ENCODE peak calls at places on chromosomes 3 and 15, in seven cellular contexts. One of them, this sample, is unnamed.

GRCh38 chr3:177692304-177692703 is 495.0 kb upstream of the TBL1XR1 start:
- DNase-seq in HL-60: no peak
- DNase-seq in HFFc6: no peak
- DNase-seq in dorsolateral prefrontal cortex: no peak
- DNase-seq in vagina: no peak
- DNase-seq in Peyer's patch: no peak
- DNase-seq in HFF-Myc: no peak
- DNase-seq in this sample: no peak

GRCh38 chr3:168040624-168041208 is 55.0 kb downstream of the GOLIM4 start:
- DNase-seq in HL-60: peak
- DNase-seq in HFFc6: peak
- DNase-seq in dorsolateral prefrontal cortex: no peak
- DNase-seq in vagina: no peak
- DNase-seq in Peyer's patch: no peak
- DNase-seq in HFF-Myc: peak
- DNase-seq in this sample: no peak

GRCh38 chr3:52190294-52190841 is 7.6 kb upstream of the ALAS1 start:
- DNase-seq in HL-60: no peak
- DNase-seq in HFFc6: peak
- DNase-seq in dorsolateral prefrontal cortex: peak
- DNase-seq in vagina: no peak
- DNase-seq in Peyer's patch: no peak
- DNase-seq in HFF-Myc: no peak
- DNase-seq in this sample: no peak

GRCh38 chr3:59006791-59007517 is 42.9 kb downstream of the CFAP20DC start:
- DNase-seq in HL-60: no peak
- DNase-seq in HFFc6: peak
- DNase-seq in dorsolateral prefrontal cortex: no peak
- DNase-seq in vagina: no peak
- DNase-seq in Peyer's patch: no peak
- DNase-seq in HFF-Myc: no peak
- DNase-seq in this sample: no peak

GRCh38 chr15:89334510-89335288 is at the start of gene POLG:
- DNase-seq in HL-60: peak
- DNase-seq in HFFc6: peak
- DNase-seq in dorsolateral prefrontal cortex: peak
- DNase-seq in vagina: peak
- DNase-seq in Peyer's patch: peak
- DNase-seq in HFF-Myc: peak
- DNase-seq in this sample: peak

GRCh38 chr3:44729384-44729910 is at the start of gene ZNF501:
- DNase-seq in HL-60: peak
- DNase-seq in HFFc6: peak
- DNase-seq in dorsolateral prefrontal cortex: peak
- DNase-seq in vagina: peak
- DNase-seq in Peyer's patch: peak
- DNase-seq in HFF-Myc: peak
- DNase-seq in this sample: peak

GRCh38 chr3:27279153-27279552 is 90.0 kb downstream of the NEK10 start:
- DNase-seq in HL-60: no peak
- DNase-seq in HFFc6: no peak
- DNase-seq in dorsolateral prefrontal cortex: peak
- DNase-seq in vagina: no peak
- DNase-seq in Peyer's patch: no peak
- DNase-seq in HFF-Myc: no peak
- DNase-seq in this sample: no peak

GRCh38 chr3:26484140-26484539 is 138.4 kb upstream of the LRRC3B start:
- DNase-seq in HL-60: no peak
- DNase-seq in HFFc6: no peak
- DNase-seq in dorsolateral prefrontal cortex: no peak
- DNase-seq in vagina: no peak
- DNase-seq in Peyer's patch: no peak
- DNase-seq in HFF-Myc: no peak
- DNase-seq in this sample: no peak

GRCh38 chr15:70765504-70766281 is 2.3 kb upstream of the UACA start:
- DNase-seq in HL-60: no peak
- DNase-seq in HFFc6: peak
- DNase-seq in dorsolateral prefrontal cortex: no peak
- DNase-seq in vagina: no peak
- DNase-seq in Peyer's patch: no peak
- DNase-seq in HFF-Myc: no peak
- DNase-seq in this sample: no peak

GRCh38 chr3:165642761-165643432 is 194.3 kb downstream of the BCHE start:
- DNase-seq in HL-60: no peak
- DNase-seq in HFFc6: peak
- DNase-seq in dorsolateral prefrontal cortex: no peak
- DNase-seq in vagina: no peak
- DNase-seq in Peyer's patch: peak
- DNase-seq in HFF-Myc: peak
- DNase-seq in this sample: no peak

GRCh38 chr3:147305533-147306241 is 100.7 kb downstream of the ZIC4 start:
- DNase-seq in HL-60: no peak
- DNase-seq in HFFc6: peak
- DNase-seq in dorsolateral prefrontal cortex: no peak
- DNase-seq in vagina: no peak
- DNase-seq in Peyer's patch: no peak
- DNase-seq in HFF-Myc: no peak
- DNase-seq in this sample: no peak

DNA sequence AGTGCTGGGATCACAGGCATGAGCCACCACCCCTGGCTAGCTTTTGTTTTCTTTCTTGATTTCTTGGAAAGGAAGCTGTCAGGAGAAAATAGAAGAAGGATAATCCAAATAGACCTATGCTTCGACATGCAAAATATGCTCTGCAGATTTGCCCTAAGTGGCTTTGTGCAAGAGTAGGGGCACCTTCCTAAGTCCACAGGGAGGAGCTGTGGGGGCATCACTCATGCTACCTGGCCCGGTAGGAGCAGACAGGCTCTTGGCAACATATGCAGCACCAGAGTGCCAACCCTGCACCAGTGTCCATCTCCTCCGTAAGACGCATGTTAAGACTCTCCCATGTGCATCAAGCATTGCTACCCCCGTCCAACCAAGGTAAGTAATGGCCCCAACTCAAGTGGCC is 190.7 kb upstream of the UBE2E1 start:
- DNase-seq in HL-60: no peak
- DNase-seq in HFFc6: no peak
- DNase-seq in dorsolateral prefrontal cortex: no peak
- DNase-seq in vagina: no peak
- DNase-seq in Peyer's patch: no peak
- DNase-seq in HFF-Myc: no peak
- DNase-seq in this sample: no peak
- TF ChIP-seq CTCF in HL-60: no peak
- TF ChIP-seq CTCF in HFFc6: no peak
- TF ChIP-seq CTCF in dorsolateral prefrontal cortex: no peak
- TF ChIP-seq CTCF in vagina: no peak
- TF ChIP-seq CTCF in Peyer's patch: no peak
- TF ChIP-seq CTCF in HFF-Myc: no peak
- TF ChIP-seq CTCF in this sample: no peak

GRCh38 chr15:58459562-58459961 is 27.8 kb downstream of the LIPC start:
- DNase-seq in HL-60: peak
- DNase-seq in HFFc6: no peak
- DNase-seq in dorsolateral prefrontal cortex: no peak
- DNase-seq in vagina: no peak
- DNase-seq in Peyer's patch: peak
- DNase-seq in HFF-Myc: no peak
- DNase-seq in this sample: peak
- TF ChIP-seq CTCF in HL-60: no peak
- TF ChIP-seq CTCF in HFFc6: no peak
- TF ChIP-seq CTCF in dorsolateral prefrontal cortex: no peak
- TF ChIP-seq CTCF in vagina: no peak
- TF ChIP-seq CTCF in Peyer's patch: no peak
- TF ChIP-seq CTCF in HFF-Myc: no peak
- TF ChIP-seq CTCF in this sample: no peak

GRCh38 chr3:50319872-50320625 is 2.5 kb downstream of the HYAL2 start:
- DNase-seq in HL-60: no peak
- DNase-seq in HFFc6: no peak
- DNase-seq in dorsolateral prefrontal cortex: no peak
- DNase-seq in vagina: no peak
- DNase-seq in Peyer's patch: no peak
- DNase-seq in HFF-Myc: no peak
- DNase-seq in this sample: no peak

GRCh38 chr3:50321844-50322385 is 630 bp downstream of the HYAL2 start:
- DNase-seq in HL-60: peak
- DNase-seq in HFFc6: no peak
- DNase-seq in dorsolateral prefrontal cortex: no peak
- DNase-seq in vagina: no peak
- DNase-seq in Peyer's patch: no peak
- DNase-seq in HFF-Myc: no peak
- DNase-seq in this sample: no peak

GRCh38 chr3:50322386-50323091 is at the start of gene HYAL2:
- DNase-seq in HL-60: no peak
- DNase-seq in HFFc6: no peak
- DNase-seq in dorsolateral prefrontal cortex: no peak
- DNase-seq in vagina: no peak
- DNase-seq in Peyer's patch: peak
- DNase-seq in HFF-Myc: no peak
- DNase-seq in this sample: no peak

GRCh38 chr3:50320853-50321145 is 1.7 kb downstream of the HYAL2 start:
- DNase-seq in HL-60: no peak
- DNase-seq in HFFc6: no peak
- DNase-seq in dorsolateral prefrontal cortex: no peak
- DNase-seq in vagina: no peak
- DNase-seq in Peyer's patch: no peak
- DNase-seq in HFF-Myc: no peak
- DNase-seq in this sample: no peak

DNA sequence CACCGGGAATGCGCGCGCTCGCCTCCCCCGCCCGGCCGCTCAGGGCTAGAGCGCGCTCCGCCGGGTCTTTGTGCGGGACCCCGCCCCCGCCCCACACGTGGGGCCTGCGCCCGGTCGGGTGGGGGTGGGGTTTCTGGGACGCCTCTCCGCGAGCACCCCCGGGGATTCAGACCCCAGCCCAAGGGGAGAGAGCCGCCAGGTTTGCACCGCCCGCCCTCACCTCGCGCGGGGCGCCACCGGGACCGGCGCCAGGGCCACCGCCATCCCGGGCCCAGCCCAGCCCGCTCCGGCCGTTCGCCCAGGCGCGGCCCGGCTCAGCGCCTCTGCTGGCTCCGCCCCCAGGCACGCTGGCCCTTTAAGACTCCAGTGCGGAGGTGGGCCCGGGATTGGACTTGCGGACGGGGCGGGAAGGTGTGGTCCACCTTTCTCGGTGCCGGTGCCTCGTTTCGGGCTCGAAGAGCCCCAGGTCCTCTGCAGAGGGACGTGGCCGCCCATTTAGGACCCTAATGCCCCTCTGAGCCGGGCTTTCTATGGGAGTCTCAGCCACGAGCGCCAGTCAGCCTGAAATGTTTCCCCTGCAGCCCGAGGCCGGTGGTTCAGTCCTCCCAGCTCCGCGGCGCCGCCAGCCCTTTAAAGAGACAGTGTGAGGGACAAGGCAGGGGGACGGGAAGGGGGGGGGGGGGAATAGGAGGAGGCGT is 1.2 kb downstream of the HYAL2 start:
- DNase-seq in HL-60: peak
- DNase-seq in HFFc6: peak
- DNase-seq in dorsolateral prefrontal cortex: peak
- DNase-seq in vagina: no peak
- DNase-seq in Peyer's patch: peak
- DNase-seq in HFF-Myc: no peak
- DNase-seq in this sample: peak
- TF ChIP-seq CTCF in HL-60: no peak
- TF ChIP-seq CTCF in HFFc6: no peak
- TF ChIP-seq CTCF in dorsolateral prefrontal cortex: no peak
- TF ChIP-seq CTCF in vagina: no peak
- TF ChIP-seq CTCF in Peyer's patch: no peak
- TF ChIP-seq CTCF in HFF-Myc: no peak
- TF ChIP-seq CTCF in this sample: no peak

DNA sequence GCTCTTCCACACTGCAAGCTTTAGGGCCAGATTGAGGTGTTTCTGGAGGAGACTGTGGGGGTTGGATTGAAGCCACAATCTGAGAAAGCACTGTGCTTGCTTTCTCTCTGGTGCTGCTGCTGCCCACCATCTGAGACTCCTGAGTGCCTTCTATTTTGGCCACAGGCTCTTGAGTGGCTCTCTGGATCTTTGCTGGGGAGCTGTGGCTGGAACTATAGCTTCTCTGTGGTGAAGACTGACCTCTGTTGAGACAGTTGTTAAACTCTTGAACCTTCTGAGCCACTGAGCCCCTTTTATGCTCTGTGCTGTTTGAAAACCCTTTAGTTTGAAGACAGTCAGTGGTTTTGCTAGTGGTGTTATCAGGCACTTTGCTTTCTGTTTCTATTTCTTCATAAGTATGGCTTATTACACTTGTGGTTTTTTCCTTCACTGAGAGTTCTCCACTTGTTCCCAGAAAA is 108.7 kb upstream of the TSPAN3 start:
- DNase-seq in HL-60: no peak
- DNase-seq in HFFc6: no peak
- DNase-seq in dorsolateral prefrontal cortex: no peak
- DNase-seq in vagina: no peak
- DNase-seq in Peyer's patch: no peak
- DNase-seq in HFF-Myc: no peak
- DNase-seq in this sample: no peak
- TF ChIP-seq CTCF in HL-60: no peak
- TF ChIP-seq CTCF in HFFc6: no peak
- TF ChIP-seq CTCF in dorsolateral prefrontal cortex: no peak
- TF ChIP-seq CTCF in vagina: no peak
- TF ChIP-seq CTCF in Peyer's patch: no peak
- TF ChIP-seq CTCF in HFF-Myc: no peak
- TF ChIP-seq CTCF in this sample: no peak

GRCh38 chr3:62837145-62837787 is 38.0 kb downstream of the CADPS start:
- DNase-seq in HL-60: no peak
- DNase-seq in HFFc6: no peak
- DNase-seq in dorsolateral prefrontal cortex: no peak
- DNase-seq in vagina: no peak
- DNase-seq in Peyer's patch: no peak
- DNase-seq in HFF-Myc: no peak
- DNase-seq in this sample: no peak

GRCh38 chr3:62832569-62832968 is 42.6 kb downstream of the CADPS start:
- DNase-seq in HL-60: no peak
- DNase-seq in HFFc6: no peak
- DNase-seq in dorsolateral prefrontal cortex: no peak
- DNase-seq in vagina: no peak
- DNase-seq in Peyer's patch: no peak
- DNase-seq in HFF-Myc: no peak
- DNase-seq in this sample: no peak

GRCh38 chr3:62835594-62836236 is 39.5 kb downstream of the CADPS start:
- DNase-seq in HL-60: no peak
- DNase-seq in HFFc6: no peak
- DNase-seq in dorsolateral prefrontal cortex: no peak
- DNase-seq in vagina: no peak
- DNase-seq in Peyer's patch: no peak
- DNase-seq in HFF-Myc: no peak
- DNase-seq in this sample: no peak

GRCh38 chr3:62827550-62827949 is 47.7 kb downstream of the CADPS start:
- DNase-seq in HL-60: no peak
- DNase-seq in HFFc6: no peak
- DNase-seq in dorsolateral prefrontal cortex: no peak
- DNase-seq in vagina: no peak
- DNase-seq in Peyer's patch: no peak
- DNase-seq in HFF-Myc: no peak
- DNase-seq in this sample: no peak

DNA sequence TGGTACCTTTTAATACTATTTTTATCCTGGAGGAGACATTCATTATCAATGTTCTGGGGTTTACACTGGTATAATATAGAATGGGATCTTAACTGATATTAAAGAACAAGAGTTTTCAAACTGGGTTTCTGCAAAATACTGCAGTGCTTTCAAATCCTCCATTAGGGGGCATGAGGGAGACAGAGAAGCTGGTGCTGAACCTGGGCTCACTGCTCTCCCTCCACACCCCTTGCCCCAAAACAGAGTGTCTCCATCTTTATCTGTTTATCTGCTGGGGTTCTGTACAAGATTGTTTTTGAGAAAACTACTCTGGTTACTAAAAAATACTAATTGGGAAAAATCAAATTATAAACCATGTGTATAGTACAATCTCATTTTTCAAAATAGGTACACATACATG is 41.7 kb downstream of the CADPS start:
- DNase-seq in HL-60: no peak
- DNase-seq in HFFc6: no peak
- DNase-seq in dorsolateral prefrontal cortex: no peak
- DNase-seq in vagina: no peak
- DNase-seq in Peyer's patch: no peak
- DNase-seq in HFF-Myc: no peak
- DNase-seq in this sample: no peak
- TF ChIP-seq CTCF in HL-60: no peak
- TF ChIP-seq CTCF in HFFc6: peak
- TF ChIP-seq CTCF in dorsolateral prefrontal cortex: no peak
- TF ChIP-seq CTCF in vagina: no peak
- TF ChIP-seq CTCF in Peyer's patch: peak
- TF ChIP-seq CTCF in HFF-Myc: peak
- TF ChIP-seq CTCF in this sample: no peak

This sample was measured in CD14-positive monocyte.